ENCODE peak calls at places on chromosomes 12 and 14, in ten cellular contexts. J is fibroblast of the aortic adventitia; F is epithelial cell of esophagus; Q is GM12865; H is transverse colon; Y is mesendoderm; Z is CD4-positive, CD25-positive, alpha-beta regulatory T cell; V is GM06990; C is psoas muscle; K is adrenal gland. W is an unnamed sample.

GRCh38 chr12:20716037-20716436 is 20.9 kb downstream of the SLCO1C1 start:
- DNase-seq in J (no peak), F (no peak), Q (peak), H (peak), Y (peak), Z (no peak), V (no peak), C (no peak), K (no peak), W (no peak)

GRCh38 chr12:75364918-75365317 is 26.0 kb upstream of the GLIPR1L2 start:
- DNase-seq in J (peak), F (peak), Q (no peak), H (no peak), Y (peak), Z (no peak), V (no peak), C (no peak), K (no peak), W (no peak)

GRCh38 chr12:42735869-42736361 is 146.4 kb upstream of the PRICKLE1 start:
- DNase-seq in J (no peak), F (peak), Q (no peak), H (no peak), Y (peak), Z (no peak), V (no peak), C (peak), K (no peak), W (no peak)

GRCh38 chr14:50082308-50082742 is 34.0 kb downstream of the VCPKMT start:
- DNase-seq in J (no peak), F (no peak), Q (peak), H (no peak), Y (no peak), Z (peak), V (no peak), C (no peak), K (no peak), W (no peak)

GRCh38 chr12:74890237-74890599 is 319.4 kb downstream of the KCNC2 start:
- DNase-seq in J (peak), F (peak), Q (peak), H (no peak), Y (peak), Z (no peak), V (no peak), C (no peak), K (peak), W (no peak)

GRCh38 chr14:61477845-61478438 is 156.6 kb downstream of the PRKCH start:
- DNase-seq in J (no peak), F (peak), Q (peak), H (peak), Y (no peak), Z (no peak), V (peak), C (peak), K (peak), W (peak)

GRCh38 chr12:27779416-27779815 is 617 bp upstream of the KLHL42 start:
- DNase-seq in J (peak), F (no peak), Q (peak), H (peak), Y (peak), Z (no peak), V (no peak), C (no peak), K (peak), W (peak)

GRCh38 chr14:37830271-37830670 is 234.8 kb downstream of the TTC6 start:
- DNase-seq in J (no peak), F (no peak), Q (no peak), H (no peak), Y (no peak), Z (no peak), V (no peak), C (no peak), K (no peak), W (no peak)

GRCh38 chr14:92609955-92610354 is 96.4 kb downstream of the RIN3 start:
- DNase-seq in J (no peak), F (peak), Q (no peak), H (no peak), Y (no peak), Z (no peak), V (no peak), C (no peak), K (no peak), W (no peak)

GRCh38 chr12:128817115-128818015 is 6.4 kb downstream of the SLC15A4 start:
- DNase-seq in J (peak), F (peak), Q (peak), H (peak), Y (peak), Z (no peak), V (no peak), C (peak), K (peak), W (peak)

GRCh38 chr14:49552630-49553029 is 33.5 kb downstream of the RPS29 start:
- DNase-seq in J (no peak), F (no peak), Q (no peak), H (no peak), Y (no peak), Z (no peak), V (no peak), C (no peak), K (no peak), W (no peak)

GRCh38 chr12:94239332-94239731 is 91.0 kb downstream of the PLXNC1 start:
- DNase-seq in J (no peak), F (no peak), Q (no peak), H (no peak), Y (no peak), Z (no peak), V (no peak), C (no peak), K (no peak), W (no peak)

GRCh38 chr12:13313886-13314285 is 117.4 kb downstream of the EMP1 start:
- DNase-seq in J (no peak), F (no peak), Q (no peak), H (no peak), Y (no peak), Z (no peak), V (no peak), C (no peak), K (no peak), W (no peak)

GRCh38 chr14:47626151-47627035 is 49.0 kb downstream of the MDGA2 start:
- DNase-seq in J (no peak), F (no peak), Q (no peak), H (no peak), Y (no peak), Z (no peak), V (no peak), C (no peak), K (no peak), W (no peak)

GRCh38 chr12:120703311-120703942 is 6.8 kb upstream of the UNC119B start:
- DNase-seq in J (no peak), F (no peak), Q (no peak), H (no peak), Y (no peak), Z (no peak), V (no peak), C (no peak), K (peak), W (no peak)

GRCh38 chr12:25960926-25961325 is 2.4 kb downstream of the RASSF8 start:
- DNase-seq in J (peak), F (no peak), Q (no peak), H (no peak), Y (no peak), Z (no peak), V (no peak), C (no peak), K (no peak), W (no peak)

GRCh38 chr14:105495101-105495989 is 4.3 kb downstream of the TEDC1 start:
- DNase-seq in J (no peak), F (no peak), Q (peak), H (no peak), Y (no peak), Z (no peak), V (peak), C (peak), K (no peak), W (no peak)

GRCh38 chr14:65164825-65165135 is 62.5 kb upstream of the MAX start:
- DNase-seq in J (no peak), F (no peak), Q (peak), H (no peak), Y (no peak), Z (no peak), V (peak), C (no peak), K (no peak), W (no peak)

GRCh38 chr12:132300789-132301722 is 28.3 kb downstream of the GALNT9 start:
- DNase-seq in J (no peak), F (no peak), Q (no peak), H (no peak), Y (no peak), Z (no peak), V (no peak), C (peak), K (no peak), W (no peak)

GRCh38 chr12:238116-238515 is 24.2 kb upstream of the SLC6A12 start:
- DNase-seq in J (no peak), F (no peak), Q (no peak), H (no peak), Y (no peak), Z (no peak), V (no peak), C (no peak), K (no peak), W (no peak)

GRCh38 chr12:51726931-51727330 is 121.6 kb downstream of the FIGNL2 start:
- DNase-seq in J (peak), F (no peak), Q (no peak), H (no peak), Y (no peak), Z (no peak), V (no peak), C (no peak), K (no peak), W (no peak)

GRCh38 chr12:117470804-117471203 is 109.4 kb upstream of the NOS1 start:
- DNase-seq in J (no peak), F (no peak), Q (peak), H (no peak), Y (peak), Z (no peak), V (no peak), C (no peak), K (no peak), W (peak)

GRCh38 chr12:47282206-47282605 is 202.4 kb upstream of the AMIGO2 start:
- DNase-seq in J (peak), F (no peak), Q (no peak), H (no peak), Y (no peak), Z (no peak), V (no peak), C (no peak), K (no peak), W (no peak)

GRCh38 chr14:97027256-97027999 is 230.2 kb downstream of the VRK1 start:
- DNase-seq in J (no peak), F (no peak), Q (no peak), H (no peak), Y (no peak), Z (no peak), V (no peak), C (no peak), K (no peak), W (no peak)

GRCh38 chr12:123094349-123095073 is 56.4 kb downstream of the PITPNM2 start:
- DNase-seq in J (peak), F (peak), Q (no peak), H (peak), Y (no peak), Z (no peak), V (no peak), C (peak), K (peak), W (no peak)

GRCh38 chr12:108196921-108197320 is 67.8 kb downstream of the WSCD2 start:
- DNase-seq in J (no peak), F (no peak), Q (no peak), H (no peak), Y (no peak), Z (no peak), V (no peak), C (no peak), K (no peak), W (no peak)

GRCh38 chr14:37051680-37052079 is 120.7 kb downstream of the SLC25A21 start:
- DNase-seq in J (no peak), F (no peak), Q (no peak), H (no peak), Y (no peak), Z (no peak), V (no peak), C (no peak), K (no peak), W (no peak)

GRCh38 chr12:128853321-128854197 is at the start of gene GLT1D1:
- DNase-seq in J (no peak), F (no peak), Q (peak), H (no peak), Y (peak), Z (no peak), V (peak), C (no peak), K (no peak), W (no peak)

GRCh38 chr14:103105580-103106168 is 11.1 kb downstream of the EXOC3L4 start:
- DNase-seq in J (no peak), F (no peak), Q (peak), H (peak), Y (no peak), Z (no peak), V (no peak), C (no peak), K (no peak), W (peak)

GRCh38 chr12:18443768-18444437 is 182.6 kb downstream of the PIK3C2G start:
- DNase-seq in J (peak), F (peak), Q (no peak), H (no peak), Y (no peak), Z (no peak), V (no peak), C (no peak), K (no peak), W (no peak)

GRCh38 chr12:105986779-105987686 is 151.7 kb downstream of the NUAK1 start:
- DNase-seq in J (peak), F (peak), Q (peak), H (no peak), Y (peak), Z (no peak), V (peak), C (no peak), K (no peak), W (no peak)

GRCh38 chr14:22822619-22823551 is 6.8 kb upstream of the MRPL52 start:
- DNase-seq in J (peak), F (peak), Q (peak), H (peak), Y (peak), Z (peak), V (peak), C (peak), K (peak), W (peak)

GRCh38 chr14:75554482-75554881 is 23.9 kb upstream of the FLVCR2 start:
- DNase-seq in J (no peak), F (peak), Q (no peak), H (no peak), Y (peak), Z (no peak), V (no peak), C (no peak), K (no peak), W (no peak)

GRCh38 chr12:89768586-89769482 is 60.2 kb upstream of the ATP2B1 start:
- DNase-seq in J (peak), F (peak), Q (no peak), H (peak), Y (no peak), Z (no peak), V (no peak), C (no peak), K (no peak), W (no peak)

GRCh38 chr14:63282997-63283396 is 35.7 kb downstream of the GPHB5 start:
- DNase-seq in J (peak), F (no peak), Q (peak), H (no peak), Y (no peak), Z (no peak), V (no peak), C (no peak), K (no peak), W (no peak)

DNA sequence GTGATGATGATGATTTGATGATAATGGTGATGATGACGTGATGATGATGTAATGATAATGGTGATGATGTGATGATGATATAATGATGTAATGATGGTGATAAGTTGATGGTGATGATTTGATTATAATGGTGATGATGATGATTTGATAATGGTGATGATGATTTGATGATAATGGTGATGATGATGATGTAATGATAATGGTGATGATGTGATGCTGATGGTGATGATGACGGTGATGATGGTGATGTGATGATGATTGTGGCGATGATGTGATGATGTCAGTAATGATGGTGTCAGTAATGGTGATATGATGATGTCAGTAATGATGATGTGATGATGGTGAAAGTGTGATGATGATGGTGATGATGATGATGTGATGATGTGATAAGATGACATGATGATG is 613.4 kb downstream of the AACS start:
- DNase-seq in J (no peak), F (no peak), Q (no peak), H (no peak), Y (no peak), Z (no peak), V (no peak), C (no peak), K (no peak), W (no peak)
- H3K4me3 ChIP-seq in J (no peak), F (no peak), Q (no peak), H (no peak), Y (no peak), Z (no peak), V (no peak), C (no peak), K (no peak), W (no peak)

GRCh38 chr12:65740873-65741600 is 83.2 kb upstream of the HMGA2 start:
- DNase-seq in J (peak), F (peak), Q (peak), H (peak), Y (peak), Z (no peak), V (peak), C (peak), K (peak), W (no peak)
- H3K4me3 ChIP-seq in J (peak), F (peak), Q (peak), H (peak), Y (peak), Z (no peak), V (peak), C (peak), K (no peak), W (no peak)

GRCh38 chr12:7018350-7019042 is at the start of gene LPCAT3:
- DNase-seq in J (peak), F (peak), Q (peak), H (peak), Y (peak), Z (peak), V (peak), C (peak), K (peak), W (peak)

GRCh38 chr12:7016958-7017571 is 1.2 kb downstream of the LPCAT3 start:
- DNase-seq in J (no peak), F (no peak), Q (no peak), H (no peak), Y (peak), Z (no peak), V (no peak), C (no peak), K (no peak), W (peak)

GRCh38 chr12:7015555-7016370 is 2.5 kb downstream of the LPCAT3 start:
- DNase-seq in J (no peak), F (no peak), Q (no peak), H (no peak), Y (no peak), Z (no peak), V (no peak), C (no peak), K (no peak), W (no peak)

GRCh38 chr12:7019043-7019569 is 830 bp upstream of the LPCAT3 start:
- DNase-seq in J (peak), F (no peak), Q (no peak), H (no peak), Y (peak), Z (no peak), V (no peak), C (no peak), K (no peak), W (no peak)

GRCh38 chr12:7017870-7018349 is 366 bp downstream of the LPCAT3 start:
- DNase-seq in J (no peak), F (peak), Q (no peak), H (peak), Y (no peak), Z (no peak), V (no peak), C (peak), K (peak), W (peak)
- H3K4me3 ChIP-seq in J (peak), F (peak), Q (peak), H (peak), Y (peak), Z (peak), V (peak), C (peak), K (peak), W (peak)

DNA sequence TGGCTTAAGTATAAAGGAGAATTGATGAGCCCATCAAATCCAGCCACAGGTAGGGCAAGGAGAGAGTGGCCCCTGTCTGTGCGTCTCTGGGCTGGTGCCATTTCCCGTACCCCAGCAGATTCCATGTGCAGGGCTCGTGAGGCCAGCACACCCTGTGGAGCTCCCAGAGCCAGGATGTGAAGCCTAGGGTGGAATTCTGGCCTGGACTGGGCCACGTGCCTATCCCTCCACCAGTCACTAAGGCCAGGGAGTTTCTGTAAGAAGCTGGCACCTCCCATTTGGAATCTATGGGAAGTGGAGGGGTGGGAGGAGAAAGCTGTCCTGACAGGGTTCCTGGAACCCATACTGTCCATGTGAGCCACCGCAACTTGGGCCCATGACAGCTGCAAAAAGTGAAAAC is 148.5 kb downstream of the FOXN3 start:
- DNase-seq in J (no peak), F (no peak), Q (no peak), H (no peak), Y (peak), Z (no peak), V (no peak), C (no peak), K (no peak), W (no peak)
- H3K4me3 ChIP-seq in J (no peak), F (no peak), Q (no peak), H (no peak), Y (no peak), Z (no peak), V (no peak), C (no peak), K (no peak), W (no peak)

GRCh38 chr14:76963366-76963765 is 65.1 kb downstream of the IRF2BPL start:
- DNase-seq in J (no peak), F (no peak), Q (no peak), H (no peak), Y (no peak), Z (no peak), V (no peak), C (no peak), K (no peak), W (no peak)

GRCh38 chr14:76965232-76965631 is 63.3 kb downstream of the IRF2BPL start:
- DNase-seq in J (no peak), F (no peak), Q (no peak), H (peak), Y (no peak), Z (no peak), V (no peak), C (no peak), K (no peak), W (no peak)

GRCh38 chr14:76961631-76962302 is 66.7 kb downstream of the IRF2BPL start:
- DNase-seq in J (peak), F (peak), Q (peak), H (peak), Y (peak), Z (peak), V (peak), C (peak), K (peak), W (peak)

GRCh38 chr14:76964695-76965094 is 63.8 kb downstream of the IRF2BPL start:
- DNase-seq in J (no peak), F (no peak), Q (peak), H (no peak), Y (no peak), Z (no peak), V (no peak), C (no peak), K (no peak), W (peak)

GRCh38 chr14:76962303-76962660 is 66.2 kb downstream of the IRF2BPL start:
- DNase-seq in J (no peak), F (no peak), Q (no peak), H (no peak), Y (no peak), Z (no peak), V (no peak), C (no peak), K (no peak), W (no peak)
- H3K4me3 ChIP-seq in J (peak), F (peak), Q (peak), H (no peak), Y (no peak), Z (peak), V (no peak), C (peak), K (no peak), W (peak)

GRCh38 chr12:6229224-6229748 is 29.1 kb downstream of the CD9 start:
- DNase-seq in J (no peak), F (peak), Q (no peak), H (peak), Y (no peak), Z (no peak), V (no peak), C (peak), K (peak), W (no peak)
- H3K4me3 ChIP-seq in J (no peak), F (no peak), Q (no peak), H (no peak), Y (no peak), Z (no peak), V (no peak), C (no peak), K (no peak), W (no peak)

W was measured in Karpas-422.